ENCODE peak calls at places on chromosomes 12 and 14, in eight cellular contexts. One of them, this sample, is unnamed.

GRCh38 chr12:6326316-6326959 is 15.4 kb downstream of the TNFRSF1A start:
- DNase-seq in right lobe of liver: no peak
- DNase-seq in esophagus muscularis mucosa: no peak
- DNase-seq in ovary: peak; percentile 81
- DNase-seq in thyroid gland: no peak
- DNase-seq in HCT116: no peak
- DNase-seq in breast epithelium: no peak
- DNase-seq in Peyer's patch: no peak
- DNase-seq in this sample: no peak

GRCh38 chr14:26993541-26993940 is 395.7 kb upstream of the NOVA1 start:
- DNase-seq in thyroid gland: no peak
- DNase-seq in breast epithelium: no peak
- DNase-seq in Peyer's patch: no peak
- DNase-seq in HCT116: no peak
- DNase-seq in ovary: no peak
- DNase-seq in esophagus muscularis mucosa: no peak
- DNase-seq in right lobe of liver: no peak
- DNase-seq in this sample: peak; percentile 19

GRCh38 chr14:77206877-77207389 is 25.3 kb downstream of the TMEM63C start:
- DNase-seq in breast epithelium: no peak
- DNase-seq in esophagus muscularis mucosa: no peak
- DNase-seq in Peyer's patch: no peak
- DNase-seq in thyroid gland: no peak
- DNase-seq in HCT116: no peak
- DNase-seq in right lobe of liver: no peak
- DNase-seq in ovary: no peak
- DNase-seq in this sample: no peak

GRCh38 chr14:44962573-44963528 is 861 bp downstream of the TOGARAM1 start:
- DNase-seq in thyroid gland: peak; percentile 59
- DNase-seq in right lobe of liver: peak; percentile 68
- DNase-seq in Peyer's patch: peak; percentile 64
- DNase-seq in breast epithelium: peak; percentile 60
- DNase-seq in ovary: peak; percentile 72
- DNase-seq in HCT116: no peak
- DNase-seq in esophagus muscularis mucosa: peak; percentile 92
- DNase-seq in this sample: peak; percentile 93

GRCh38 chr14:97179573-97179972 is 382.4 kb downstream of the VRK1 start:
- DNase-seq in breast epithelium: no peak
- DNase-seq in thyroid gland: no peak
- DNase-seq in Peyer's patch: no peak
- DNase-seq in right lobe of liver: no peak
- DNase-seq in HCT116: no peak
- DNase-seq in esophagus muscularis mucosa: peak; percentile 75
- DNase-seq in ovary: no peak
- DNase-seq in this sample: no peak

GRCh38 chr14:90362558-90362896 is 30.8 kb upstream of the NRDE2 start:
- DNase-seq in esophagus muscularis mucosa: no peak
- DNase-seq in HCT116: no peak
- DNase-seq in right lobe of liver: no peak
- DNase-seq in thyroid gland: no peak
- DNase-seq in breast epithelium: no peak
- DNase-seq in ovary: no peak
- DNase-seq in Peyer's patch: no peak
- DNase-seq in this sample: no peak

GRCh38 chr12:65681226-65681625 is 143.1 kb upstream of the HMGA2 start:
- DNase-seq in right lobe of liver: no peak
- DNase-seq in HCT116: no peak
- DNase-seq in ovary: no peak
- DNase-seq in thyroid gland: no peak
- DNase-seq in Peyer's patch: no peak
- DNase-seq in breast epithelium: no peak
- DNase-seq in esophagus muscularis mucosa: no peak
- DNase-seq in this sample: no peak

GRCh38 chr14:51650721-51651387 is 856 bp upstream of the FRMD6 start:
- DNase-seq in right lobe of liver: peak; percentile 58
- DNase-seq in breast epithelium: no peak
- DNase-seq in thyroid gland: peak; percentile 26
- DNase-seq in ovary: peak; percentile 49
- DNase-seq in esophagus muscularis mucosa: no peak
- DNase-seq in HCT116: no peak
- DNase-seq in Peyer's patch: peak; percentile 48
- DNase-seq in this sample: peak; percentile 87

GRCh38 chr14:88559852-88560251 is 3.0 kb upstream of the ZC3H14 start:
- DNase-seq in esophagus muscularis mucosa: no peak
- DNase-seq in right lobe of liver: no peak
- DNase-seq in breast epithelium: no peak
- DNase-seq in Peyer's patch: no peak
- DNase-seq in thyroid gland: peak; percentile 53
- DNase-seq in ovary: no peak
- DNase-seq in HCT116: no peak
- DNase-seq in this sample: no peak

GRCh38 chr14:58701156-58701555 is 63.4 kb downstream of the DACT1 start:
- DNase-seq in ovary: no peak
- DNase-seq in HCT116: no peak
- DNase-seq in esophagus muscularis mucosa: peak; percentile 29
- DNase-seq in thyroid gland: no peak
- DNase-seq in Peyer's patch: no peak
- DNase-seq in right lobe of liver: no peak
- DNase-seq in breast epithelium: no peak
- DNase-seq in this sample: no peak

DNA sequence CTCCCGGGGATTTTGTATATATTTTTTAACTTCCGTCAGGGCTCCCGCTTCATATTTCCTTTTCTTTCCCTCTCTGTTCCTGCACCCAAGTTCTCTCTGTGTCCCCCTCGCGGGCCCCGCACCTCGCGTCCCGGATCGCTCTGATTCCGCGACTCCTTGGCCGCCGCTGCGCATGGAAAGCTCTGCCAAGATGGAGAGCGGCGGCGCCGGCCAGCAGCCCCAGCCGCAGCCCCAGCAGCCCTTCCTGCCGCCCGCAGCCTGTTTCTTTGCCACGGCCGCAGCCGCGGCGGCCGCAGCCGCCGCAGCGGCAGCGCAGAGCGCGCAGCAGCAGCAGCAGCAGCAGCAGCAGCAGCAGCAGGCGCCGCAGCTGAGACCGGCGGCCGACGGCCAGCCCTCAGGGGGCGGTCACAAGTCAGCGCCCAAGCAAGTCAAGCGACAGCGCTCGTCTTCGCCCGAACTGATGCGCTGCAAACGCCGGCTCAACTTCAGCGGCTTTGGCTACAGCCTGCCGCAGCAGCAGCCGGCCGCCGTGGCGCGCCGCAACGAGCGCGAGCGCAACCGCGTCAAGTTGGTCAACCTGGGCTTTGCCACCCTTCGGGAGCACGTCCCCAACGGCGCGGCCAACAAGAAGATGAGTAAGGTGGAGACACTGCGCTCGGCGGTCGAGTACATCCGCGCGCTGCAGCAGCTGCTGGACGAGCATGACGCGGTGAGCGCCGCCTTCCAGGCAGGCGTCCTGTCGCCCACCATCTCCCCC is 777 bp downstream of the ASCL1 start:
- DNase-seq in Peyer's patch: no peak
- DNase-seq in HCT116: no peak
- DNase-seq in right lobe of liver: no peak
- DNase-seq in esophagus muscularis mucosa: no peak
- DNase-seq in thyroid gland: peak; percentile 39
- DNase-seq in ovary: no peak
- DNase-seq in breast epithelium: no peak
- DNase-seq in this sample: no peak
- H3K4me3 ChIP-seq in Peyer's patch: peak overlapping the region; percentile 42
- H3K4me3 ChIP-seq in HCT116: no peak overlapping the region
- H3K4me3 ChIP-seq in right lobe of liver: peak overlapping the region; percentile 56
- H3K4me3 ChIP-seq in esophagus muscularis mucosa: peak overlapping the region; percentile 49
- H3K4me3 ChIP-seq in thyroid gland: no peak overlapping the region
- H3K4me3 ChIP-seq in ovary: peak overlapping the region; percentile 13
- H3K4me3 ChIP-seq in breast epithelium: peak overlapping the region; percentile 23
- H3K4me3 ChIP-seq in this sample: no peak overlapping the region

DNA sequence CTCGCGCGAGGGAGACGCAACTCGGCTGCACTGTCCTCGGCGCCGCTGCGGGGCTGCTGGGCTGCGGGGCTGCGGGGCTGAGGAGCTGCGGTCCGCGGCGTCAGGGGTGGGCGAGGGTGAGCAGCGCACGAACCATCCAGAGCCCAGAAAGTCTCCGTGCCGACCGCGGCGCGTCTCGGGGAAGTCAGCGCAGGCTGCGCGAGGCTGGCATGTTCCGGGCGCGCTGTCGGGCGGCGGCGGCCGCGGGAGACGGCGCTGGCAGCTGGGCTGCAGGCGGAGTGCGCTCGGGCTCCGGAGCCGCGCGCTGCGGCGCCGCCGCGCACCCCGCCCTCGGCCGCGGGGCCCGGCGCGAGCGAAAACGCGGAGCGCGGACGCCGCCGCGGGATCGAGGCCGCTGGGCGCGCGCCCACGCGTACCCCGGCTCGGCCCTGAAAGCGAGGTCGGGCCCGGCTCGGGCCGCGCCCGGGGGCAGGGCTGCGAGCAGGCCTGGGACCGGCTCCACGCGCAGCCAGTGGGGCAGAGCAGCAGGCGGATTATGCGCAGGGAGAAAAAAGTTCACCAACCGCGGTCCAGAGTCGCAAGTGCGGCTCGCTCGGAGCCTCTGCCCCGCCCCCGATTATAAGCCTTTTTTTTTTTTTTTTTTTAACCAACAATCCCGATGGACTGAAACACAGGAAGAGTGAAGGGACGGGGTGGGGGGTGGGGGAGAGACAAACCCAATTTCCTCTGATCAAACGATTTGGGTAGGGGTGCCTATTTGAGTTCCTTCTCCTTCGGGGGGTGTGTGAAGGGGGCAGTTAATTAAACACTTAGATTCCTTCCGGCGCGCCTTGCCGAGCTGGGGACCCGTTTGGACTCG is at the start of gene PRICKLE1:
- DNase-seq in ovary: peak; percentile 52
- DNase-seq in breast epithelium: no peak
- DNase-seq in thyroid gland: peak; percentile 30
- DNase-seq in right lobe of liver: no peak
- DNase-seq in HCT116: no peak
- DNase-seq in Peyer's patch: no peak
- DNase-seq in esophagus muscularis mucosa: no peak
- DNase-seq in this sample: no peak
- TF ChIP-seq POLR2A in ovary: no peak
- TF ChIP-seq POLR2A in breast epithelium: no peak
- TF ChIP-seq POLR2A in thyroid gland: no peak
- TF ChIP-seq POLR2A in right lobe of liver: no peak
- TF ChIP-seq POLR2A in HCT116: no peak
- TF ChIP-seq POLR2A in Peyer's patch: no peak
- TF ChIP-seq POLR2A in esophagus muscularis mucosa: no peak
- TF ChIP-seq POLR2A in this sample: no peak

GRCh38 chr12:68487721-68488309 is 122.9 kb upstream of the RAP1B start:
- DNase-seq in breast epithelium: no peak
- DNase-seq in esophagus muscularis mucosa: no peak
- DNase-seq in thyroid gland: no peak
- DNase-seq in ovary: no peak
- DNase-seq in HCT116: no peak
- DNase-seq in right lobe of liver: no peak
- DNase-seq in Peyer's patch: no peak
- DNase-seq in this sample: no peak

GRCh38 chr12:68491204-68491960 is 119.3 kb upstream of the RAP1B start:
- DNase-seq in HCT116: no peak
- DNase-seq in Peyer's patch: no peak
- DNase-seq in esophagus muscularis mucosa: no peak
- DNase-seq in thyroid gland: no peak
- DNase-seq in ovary: no peak
- DNase-seq in right lobe of liver: no peak
- DNase-seq in breast epithelium: no peak
- DNase-seq in this sample: no peak

GRCh38 chr12:68489273-68489672 is 121.4 kb upstream of the RAP1B start:
- DNase-seq in thyroid gland: no peak
- DNase-seq in ovary: no peak
- DNase-seq in esophagus muscularis mucosa: no peak
- DNase-seq in breast epithelium: no peak
- DNase-seq in HCT116: no peak
- DNase-seq in right lobe of liver: no peak
- DNase-seq in Peyer's patch: no peak
- DNase-seq in this sample: no peak

GRCh38 chr12:68495666-68496065 is 115.0 kb upstream of the RAP1B start:
- DNase-seq in breast epithelium: no peak
- DNase-seq in ovary: no peak
- DNase-seq in right lobe of liver: no peak
- DNase-seq in HCT116: no peak
- DNase-seq in thyroid gland: no peak
- DNase-seq in Peyer's patch: no peak
- DNase-seq in esophagus muscularis mucosa: no peak
- DNase-seq in this sample: no peak

DNA sequence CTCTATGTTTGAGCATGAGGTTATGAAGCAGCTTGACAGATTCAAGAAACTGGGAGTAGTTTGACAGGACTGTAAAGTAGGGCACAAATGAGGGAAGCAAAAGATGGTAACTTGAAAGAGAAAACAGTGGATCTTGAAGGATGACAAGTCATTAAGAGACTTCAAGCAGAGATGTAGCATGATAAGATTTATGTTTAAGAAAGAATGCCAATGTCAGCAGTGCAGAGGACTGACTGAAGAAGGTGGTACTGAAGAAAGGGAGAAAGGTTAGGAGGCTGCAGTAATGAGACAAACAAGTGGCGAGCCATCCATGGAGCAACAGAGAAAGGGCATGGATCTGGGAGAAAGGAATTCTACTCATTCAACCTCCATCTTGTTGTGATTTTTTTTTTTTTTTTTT is 120.2 kb upstream of the RAP1B start:
- DNase-seq in ovary: no peak
- DNase-seq in HCT116: no peak
- DNase-seq in esophagus muscularis mucosa: no peak
- DNase-seq in thyroid gland: no peak
- DNase-seq in Peyer's patch: no peak
- DNase-seq in right lobe of liver: no peak
- DNase-seq in breast epithelium: no peak
- DNase-seq in this sample: no peak
- H3K4me3 ChIP-seq in ovary: no peak overlapping the region
- H3K4me3 ChIP-seq in HCT116: no peak overlapping the region
- H3K4me3 ChIP-seq in esophagus muscularis mucosa: no peak overlapping the region
- H3K4me3 ChIP-seq in thyroid gland: no peak overlapping the region
- H3K4me3 ChIP-seq in Peyer's patch: no peak overlapping the region
- H3K4me3 ChIP-seq in right lobe of liver: no peak overlapping the region
- H3K4me3 ChIP-seq in breast epithelium: no peak overlapping the region
- H3K4me3 ChIP-seq in this sample: no peak overlapping the region

GRCh38 chr14:24164591-24164991 is 3.5 kb downstream of the IRF9 start:
- DNase-seq in breast epithelium: no peak
- DNase-seq in thyroid gland: no peak
- DNase-seq in right lobe of liver: peak; percentile 51
- DNase-seq in HCT116: no peak
- DNase-seq in esophagus muscularis mucosa: no peak
- DNase-seq in Peyer's patch: no peak
- DNase-seq in ovary: no peak
- DNase-seq in this sample: no peak

GRCh38 chr14:24172261-24172860 is 481 bp downstream of the REC8 start:
- DNase-seq in Peyer's patch: no peak
- DNase-seq in ovary: no peak
- DNase-seq in breast epithelium: no peak
- DNase-seq in esophagus muscularis mucosa: no peak
- DNase-seq in thyroid gland: no peak
- DNase-seq in HCT116: no peak
- DNase-seq in right lobe of liver: no peak
- DNase-seq in this sample: no peak

GRCh38 chr14:24171422-24172260 is at the start of gene REC8:
- DNase-seq in esophagus muscularis mucosa: peak; percentile 95
- DNase-seq in ovary: peak; percentile 66
- DNase-seq in HCT116: no peak
- DNase-seq in right lobe of liver: peak; percentile 70
- DNase-seq in breast epithelium: no peak
- DNase-seq in Peyer's patch: peak; percentile 92
- DNase-seq in thyroid gland: peak; percentile 88
- DNase-seq in this sample: no peak

GRCh38 chr14:24165785-24166184 is 4.7 kb downstream of the IRF9 start:
- DNase-seq in Peyer's patch: no peak
- DNase-seq in esophagus muscularis mucosa: no peak
- DNase-seq in HCT116: no peak
- DNase-seq in thyroid gland: no peak
- DNase-seq in right lobe of liver: no peak
- DNase-seq in breast epithelium: no peak
- DNase-seq in ovary: no peak
- DNase-seq in this sample: no peak

GRCh38 chr14:24167527-24168114 is 4.3 kb upstream of the REC8 start:
- DNase-seq in thyroid gland: no peak
- DNase-seq in right lobe of liver: no peak
- DNase-seq in Peyer's patch: no peak
- DNase-seq in breast epithelium: no peak
- DNase-seq in esophagus muscularis mucosa: no peak
- DNase-seq in ovary: no peak
- DNase-seq in HCT116: no peak
- DNase-seq in this sample: no peak
- TF ChIP-seq POLR2A in thyroid gland: no peak
- TF ChIP-seq POLR2A in right lobe of liver: no peak
- TF ChIP-seq POLR2A in Peyer's patch: no peak
- TF ChIP-seq POLR2A in breast epithelium: no peak
- TF ChIP-seq POLR2A in esophagus muscularis mucosa: no peak
- TF ChIP-seq POLR2A in ovary: no peak
- TF ChIP-seq POLR2A in HCT116: no peak
- TF ChIP-seq POLR2A in this sample: no peak

This sample was measured in lower leg skin.